ENCODE peak calls at places on chromosomes 3 and 15, in seven cellular contexts. One of them, this sample, is unnamed.

GRCh38 chr15:99347609-99348008 is 96.3 kb downstream of the LRRC28 start:
- DNase-seq in HCEC 1CT: no peak
- DNase-seq in activated CD4-positive, alpha-beta T cell treated with anti-CD3 and anti-CD28 coated beads, Interleukin-2, amount 10 ng/mL, durations not matched to agents 7 days and 5 days: no peak
- DNase-seq in germinal center: no peak
- DNase-seq in stimulated activated CD4-positive, alpha-beta T cell treated with anti-CD3 and anti-CD28 coated beads, Interleukin-4, amount 100 ng/mL, for 24 hours: no peak
- DNase-seq in activated CD8-positive, alpha-beta memory T cell treated with anti-CD3 and anti-CD28 coated beads for 24 hours: no peak
- DNase-seq in hypothalamus: no peak
- DNase-seq in this sample: no peak

GRCh38 chr3:39407259-39407629 is 724 bp downstream of the RPSA start:
- DNase-seq in hypothalamus: no peak
- DNase-seq in germinal center: no peak
- DNase-seq in activated CD4-positive, alpha-beta T cell treated with anti-CD3 and anti-CD28 coated beads, Interleukin-2, amount 10 ng/mL, durations not matched to agents 7 days and 5 days: no peak
- DNase-seq in HCEC 1CT: no peak
- DNase-seq in stimulated activated CD4-positive, alpha-beta T cell treated with anti-CD3 and anti-CD28 coated beads, Interleukin-4, amount 100 ng/mL, for 24 hours: no peak
- DNase-seq in activated CD8-positive, alpha-beta memory T cell treated with anti-CD3 and anti-CD28 coated beads for 24 hours: no peak
- DNase-seq in this sample: no peak

GRCh38 chr3:84039091-84039490 is 919.7 kb upstream of the CADM2 start:
- DNase-seq in stimulated activated CD4-positive, alpha-beta T cell treated with anti-CD3 and anti-CD28 coated beads, Interleukin-4, amount 100 ng/mL, for 24 hours: no peak
- DNase-seq in hypothalamus: no peak
- DNase-seq in activated CD4-positive, alpha-beta T cell treated with anti-CD3 and anti-CD28 coated beads, Interleukin-2, amount 10 ng/mL, durations not matched to agents 7 days and 5 days: no peak
- DNase-seq in HCEC 1CT: no peak
- DNase-seq in activated CD8-positive, alpha-beta memory T cell treated with anti-CD3 and anti-CD28 coated beads for 24 hours: no peak
- DNase-seq in germinal center: no peak
- DNase-seq in this sample: no peak

GRCh38 chr3:71189480-71189879 is 394.0 kb downstream of the FOXP1 start:
- DNase-seq in hypothalamus: no peak
- DNase-seq in HCEC 1CT: no peak
- DNase-seq in activated CD4-positive, alpha-beta T cell treated with anti-CD3 and anti-CD28 coated beads, Interleukin-2, amount 10 ng/mL, durations not matched to agents 7 days and 5 days: no peak
- DNase-seq in germinal center: no peak
- DNase-seq in stimulated activated CD4-positive, alpha-beta T cell treated with anti-CD3 and anti-CD28 coated beads, Interleukin-4, amount 100 ng/mL, for 24 hours: peak
- DNase-seq in activated CD8-positive, alpha-beta memory T cell treated with anti-CD3 and anti-CD28 coated beads for 24 hours: no peak
- DNase-seq in this sample: no peak

GRCh38 chr15:99962006-99962561 is 228.8 kb upstream of the LYSMD4 start:
- DNase-seq in stimulated activated CD4-positive, alpha-beta T cell treated with anti-CD3 and anti-CD28 coated beads, Interleukin-4, amount 100 ng/mL, for 24 hours: no peak
- DNase-seq in germinal center: no peak
- DNase-seq in activated CD4-positive, alpha-beta T cell treated with anti-CD3 and anti-CD28 coated beads, Interleukin-2, amount 10 ng/mL, durations not matched to agents 7 days and 5 days: no peak
- DNase-seq in HCEC 1CT: no peak
- DNase-seq in hypothalamus: no peak
- DNase-seq in activated CD8-positive, alpha-beta memory T cell treated with anti-CD3 and anti-CD28 coated beads for 24 hours: peak
- DNase-seq in this sample: no peak

GRCh38 chr3:160999268-160999667 is 105.9 kb downstream of the B3GALNT1 start:
- DNase-seq in stimulated activated CD4-positive, alpha-beta T cell treated with anti-CD3 and anti-CD28 coated beads, Interleukin-4, amount 100 ng/mL, for 24 hours: no peak
- DNase-seq in activated CD8-positive, alpha-beta memory T cell treated with anti-CD3 and anti-CD28 coated beads for 24 hours: no peak
- DNase-seq in HCEC 1CT: no peak
- DNase-seq in hypothalamus: no peak
- DNase-seq in germinal center: no peak
- DNase-seq in activated CD4-positive, alpha-beta T cell treated with anti-CD3 and anti-CD28 coated beads, Interleukin-2, amount 10 ng/mL, durations not matched to agents 7 days and 5 days: no peak
- DNase-seq in this sample: no peak

GRCh38 chr3:48536116-48536515 is 20.5 kb downstream of the PFKFB4 start:
- DNase-seq in activated CD8-positive, alpha-beta memory T cell treated with anti-CD3 and anti-CD28 coated beads for 24 hours: no peak
- DNase-seq in hypothalamus: no peak
- DNase-seq in stimulated activated CD4-positive, alpha-beta T cell treated with anti-CD3 and anti-CD28 coated beads, Interleukin-4, amount 100 ng/mL, for 24 hours: no peak
- DNase-seq in activated CD4-positive, alpha-beta T cell treated with anti-CD3 and anti-CD28 coated beads, Interleukin-2, amount 10 ng/mL, durations not matched to agents 7 days and 5 days: no peak
- DNase-seq in HCEC 1CT: no peak
- DNase-seq in germinal center: no peak
- DNase-seq in this sample: no peak

GRCh38 chr3:31178467-31178866 is 284.0 kb upstream of the GADL1 start:
- DNase-seq in hypothalamus: no peak
- DNase-seq in HCEC 1CT: no peak
- DNase-seq in stimulated activated CD4-positive, alpha-beta T cell treated with anti-CD3 and anti-CD28 coated beads, Interleukin-4, amount 100 ng/mL, for 24 hours: no peak
- DNase-seq in activated CD4-positive, alpha-beta T cell treated with anti-CD3 and anti-CD28 coated beads, Interleukin-2, amount 10 ng/mL, durations not matched to agents 7 days and 5 days: no peak
- DNase-seq in germinal center: no peak
- DNase-seq in activated CD8-positive, alpha-beta memory T cell treated with anti-CD3 and anti-CD28 coated beads for 24 hours: no peak
- DNase-seq in this sample: no peak

GRCh38 chr3:155244206-155244605 is 49.3 kb downstream of the STRIT1 start:
- DNase-seq in germinal center: peak
- DNase-seq in stimulated activated CD4-positive, alpha-beta T cell treated with anti-CD3 and anti-CD28 coated beads, Interleukin-4, amount 100 ng/mL, for 24 hours: no peak
- DNase-seq in activated CD8-positive, alpha-beta memory T cell treated with anti-CD3 and anti-CD28 coated beads for 24 hours: no peak
- DNase-seq in HCEC 1CT: no peak
- DNase-seq in activated CD4-positive, alpha-beta T cell treated with anti-CD3 and anti-CD28 coated beads, Interleukin-2, amount 10 ng/mL, durations not matched to agents 7 days and 5 days: no peak
- DNase-seq in hypothalamus: no peak
- DNase-seq in this sample: no peak

GRCh38 chr3:148128136-148128535 is 569.6 kb upstream of the AGTR1 start:
- DNase-seq in germinal center: no peak
- DNase-seq in stimulated activated CD4-positive, alpha-beta T cell treated with anti-CD3 and anti-CD28 coated beads, Interleukin-4, amount 100 ng/mL, for 24 hours: no peak
- DNase-seq in hypothalamus: no peak
- DNase-seq in activated CD8-positive, alpha-beta memory T cell treated with anti-CD3 and anti-CD28 coated beads for 24 hours: no peak
- DNase-seq in activated CD4-positive, alpha-beta T cell treated with anti-CD3 and anti-CD28 coated beads, Interleukin-2, amount 10 ng/mL, durations not matched to agents 7 days and 5 days: no peak
- DNase-seq in HCEC 1CT: no peak
- DNase-seq in this sample: no peak

GRCh38 chr3:177916461-177916860 is 619.8 kb upstream of the KCNMB2 start:
- DNase-seq in HCEC 1CT: no peak
- DNase-seq in germinal center: no peak
- DNase-seq in activated CD8-positive, alpha-beta memory T cell treated with anti-CD3 and anti-CD28 coated beads for 24 hours: no peak
- DNase-seq in hypothalamus: no peak
- DNase-seq in stimulated activated CD4-positive, alpha-beta T cell treated with anti-CD3 and anti-CD28 coated beads, Interleukin-4, amount 100 ng/mL, for 24 hours: no peak
- DNase-seq in activated CD4-positive, alpha-beta T cell treated with anti-CD3 and anti-CD28 coated beads, Interleukin-2, amount 10 ng/mL, durations not matched to agents 7 days and 5 days: no peak
- DNase-seq in this sample: no peak

GRCh38 chr15:52678036-52678467 is 1.1 kb downstream of the ATOSA start:
- DNase-seq in stimulated activated CD4-positive, alpha-beta T cell treated with anti-CD3 and anti-CD28 coated beads, Interleukin-4, amount 100 ng/mL, for 24 hours: peak
- DNase-seq in HCEC 1CT: peak
- DNase-seq in germinal center: peak
- DNase-seq in activated CD4-positive, alpha-beta T cell treated with anti-CD3 and anti-CD28 coated beads, Interleukin-2, amount 10 ng/mL, durations not matched to agents 7 days and 5 days: peak
- DNase-seq in activated CD8-positive, alpha-beta memory T cell treated with anti-CD3 and anti-CD28 coated beads for 24 hours: peak
- DNase-seq in hypothalamus: peak
- DNase-seq in this sample: peak

GRCh38 chr3:55042591-55042990 is 114.7 kb upstream of the LRTM1 start:
- DNase-seq in activated CD4-positive, alpha-beta T cell treated with anti-CD3 and anti-CD28 coated beads, Interleukin-2, amount 10 ng/mL, durations not matched to agents 7 days and 5 days: no peak
- DNase-seq in activated CD8-positive, alpha-beta memory T cell treated with anti-CD3 and anti-CD28 coated beads for 24 hours: no peak
- DNase-seq in HCEC 1CT: no peak
- DNase-seq in hypothalamus: no peak
- DNase-seq in germinal center: no peak
- DNase-seq in stimulated activated CD4-positive, alpha-beta T cell treated with anti-CD3 and anti-CD28 coated beads, Interleukin-4, amount 100 ng/mL, for 24 hours: no peak
- DNase-seq in this sample: no peak

GRCh38 chr3:55203006-55203405 is 275.1 kb upstream of the LRTM1 start:
- DNase-seq in hypothalamus: no peak
- DNase-seq in activated CD4-positive, alpha-beta T cell treated with anti-CD3 and anti-CD28 coated beads, Interleukin-2, amount 10 ng/mL, durations not matched to agents 7 days and 5 days: no peak
- DNase-seq in HCEC 1CT: peak
- DNase-seq in stimulated activated CD4-positive, alpha-beta T cell treated with anti-CD3 and anti-CD28 coated beads, Interleukin-4, amount 100 ng/mL, for 24 hours: no peak
- DNase-seq in germinal center: no peak
- DNase-seq in activated CD8-positive, alpha-beta memory T cell treated with anti-CD3 and anti-CD28 coated beads for 24 hours: no peak
- DNase-seq in this sample: peak

GRCh38 chr3:12545473-12545791 is at the start of gene MKRN2OS:
- DNase-seq in hypothalamus: no peak
- DNase-seq in activated CD8-positive, alpha-beta memory T cell treated with anti-CD3 and anti-CD28 coated beads for 24 hours: no peak
- DNase-seq in stimulated activated CD4-positive, alpha-beta T cell treated with anti-CD3 and anti-CD28 coated beads, Interleukin-4, amount 100 ng/mL, for 24 hours: no peak
- DNase-seq in activated CD4-positive, alpha-beta T cell treated with anti-CD3 and anti-CD28 coated beads, Interleukin-2, amount 10 ng/mL, durations not matched to agents 7 days and 5 days: no peak
- DNase-seq in germinal center: no peak
- DNase-seq in HCEC 1CT: no peak
- DNase-seq in this sample: peak

GRCh38 chr3:167716920-167717319 is 17.8 kb downstream of the PDCD10 start:
- DNase-seq in germinal center: no peak
- DNase-seq in stimulated activated CD4-positive, alpha-beta T cell treated with anti-CD3 and anti-CD28 coated beads, Interleukin-4, amount 100 ng/mL, for 24 hours: no peak
- DNase-seq in activated CD4-positive, alpha-beta T cell treated with anti-CD3 and anti-CD28 coated beads, Interleukin-2, amount 10 ng/mL, durations not matched to agents 7 days and 5 days: no peak
- DNase-seq in HCEC 1CT: no peak
- DNase-seq in activated CD8-positive, alpha-beta memory T cell treated with anti-CD3 and anti-CD28 coated beads for 24 hours: no peak
- DNase-seq in hypothalamus: no peak
- DNase-seq in this sample: no peak

GRCh38 chr15:59384507-59384906 is 11.8 kb upstream of the MYO1E start:
- DNase-seq in stimulated activated CD4-positive, alpha-beta T cell treated with anti-CD3 and anti-CD28 coated beads, Interleukin-4, amount 100 ng/mL, for 24 hours: no peak
- DNase-seq in germinal center: no peak
- DNase-seq in hypothalamus: no peak
- DNase-seq in activated CD4-positive, alpha-beta T cell treated with anti-CD3 and anti-CD28 coated beads, Interleukin-2, amount 10 ng/mL, durations not matched to agents 7 days and 5 days: peak
- DNase-seq in HCEC 1CT: no peak
- DNase-seq in activated CD8-positive, alpha-beta memory T cell treated with anti-CD3 and anti-CD28 coated beads for 24 hours: no peak
- DNase-seq in this sample: no peak

This sample was measured in RWPE1.